ENCODE peak calls at places on chromosome 12, in six cellular contexts. One of them, this sample, is unnamed.

GRCh38 chr12:72230589-72230988 is 41.6 kb upstream of the TRHDE start:
- DNase-seq in lower leg skin: no peak
- DNase-seq in ovary: no peak
- DNase-seq in IMR-90: peak
- DNase-seq in uterus: no peak
- DNase-seq in BE2C: no peak
- DNase-seq in this sample: no peak

GRCh38 chr12:132249747-132250478 is 79.5 kb downstream of the GALNT9 start:
- DNase-seq in lower leg skin: no peak
- DNase-seq in ovary: no peak
- DNase-seq in IMR-90: no peak
- DNase-seq in uterus: no peak
- DNase-seq in BE2C: no peak
- DNase-seq in this sample: no peak

GRCh38 chr12:80551897-80552296 is 107.9 kb downstream of the PTPRQ start:
- DNase-seq in lower leg skin: no peak
- DNase-seq in ovary: no peak
- DNase-seq in IMR-90: peak
- DNase-seq in uterus: peak
- DNase-seq in BE2C: no peak
- DNase-seq in this sample: peak

GRCh38 chr12:3014641-3015040 is 55.4 kb downstream of the TEAD4 start:
- DNase-seq in lower leg skin: no peak
- DNase-seq in ovary: no peak
- DNase-seq in IMR-90: no peak
- DNase-seq in uterus: no peak
- DNase-seq in BE2C: no peak
- DNase-seq in this sample: no peak

GRCh38 chr12:66149702-66150398 is 19.3 kb upstream of the LLPH start:
- DNase-seq in lower leg skin: no peak
- DNase-seq in ovary: no peak
- DNase-seq in IMR-90: no peak
- DNase-seq in uterus: no peak
- DNase-seq in BE2C: no peak
- DNase-seq in this sample: no peak

GRCh38 chr12:121391619-121392324 is 8.1 kb upstream of the RNF34 start:
- DNase-seq in lower leg skin: no peak
- DNase-seq in ovary: no peak
- DNase-seq in IMR-90: peak
- DNase-seq in uterus: peak
- DNase-seq in BE2C: peak
- DNase-seq in this sample: peak

GRCh38 chr12:90290980-90291975 is 582.6 kb upstream of the ATP2B1 start:
- DNase-seq in lower leg skin: no peak
- DNase-seq in ovary: no peak
- DNase-seq in IMR-90: no peak
- DNase-seq in uterus: no peak
- DNase-seq in BE2C: no peak
- DNase-seq in this sample: no peak

GRCh38 chr12:81585787-81586186 is 173.4 kb downstream of the PPFIA2 start:
- DNase-seq in lower leg skin: no peak
- DNase-seq in ovary: no peak
- DNase-seq in IMR-90: no peak
- DNase-seq in uterus: no peak
- DNase-seq in BE2C: no peak
- DNase-seq in this sample: no peak

GRCh38 chr12:23906329-23906728 is 43.1 kb downstream of the SOX5 start:
- DNase-seq in lower leg skin: no peak
- DNase-seq in ovary: no peak
- DNase-seq in IMR-90: peak
- DNase-seq in uterus: no peak
- DNase-seq in BE2C: no peak
- DNase-seq in this sample: no peak

GRCh38 chr12:61993734-61994345 is 266.4 kb upstream of the USP15 start:
- DNase-seq in lower leg skin: no peak
- DNase-seq in ovary: no peak
- DNase-seq in IMR-90: peak
- DNase-seq in uterus: no peak
- DNase-seq in BE2C: no peak
- DNase-seq in this sample: peak

GRCh38 chr12:88391556-88391955 is 188.7 kb downstream of the KITLG start:
- DNase-seq in lower leg skin: no peak
- DNase-seq in ovary: no peak
- DNase-seq in IMR-90: peak
- DNase-seq in uterus: no peak
- DNase-seq in BE2C: no peak
- DNase-seq in this sample: peak

GRCh38 chr12:50390284-50390683 is 6.1 kb downstream of the FAM186A start:
- DNase-seq in lower leg skin: no peak
- DNase-seq in ovary: no peak
- DNase-seq in IMR-90: peak
- DNase-seq in uterus: no peak
- DNase-seq in BE2C: no peak
- DNase-seq in this sample: peak

GRCh38 chr12:51048601-51049369 is 658 bp downstream of the LETMD1 start:
- DNase-seq in lower leg skin: no peak
- DNase-seq in ovary: no peak
- DNase-seq in IMR-90: no peak
- DNase-seq in uterus: no peak
- DNase-seq in BE2C: no peak
- DNase-seq in this sample: no peak

GRCh38 chr12:100348657-100349454 is 8.0 kb upstream of the SLC17A8 start:
- DNase-seq in lower leg skin: no peak
- DNase-seq in ovary: no peak
- DNase-seq in IMR-90: peak
- DNase-seq in uterus: no peak
- DNase-seq in BE2C: no peak
- DNase-seq in this sample: peak

GRCh38 chr12:122437656-122438121 is 15.2 kb upstream of the CLIP1 start:
- DNase-seq in lower leg skin: peak
- DNase-seq in ovary: peak
- DNase-seq in IMR-90: peak
- DNase-seq in uterus: peak
- DNase-seq in BE2C: no peak
- DNase-seq in this sample: no peak

GRCh38 chr12:15152456-15152855 is 68.8 kb downstream of the RERG start:
- DNase-seq in lower leg skin: no peak
- DNase-seq in ovary: no peak
- DNase-seq in IMR-90: no peak
- DNase-seq in uterus: peak
- DNase-seq in BE2C: no peak
- DNase-seq in this sample: no peak

GRCh38 chr12:83826112-83826511 is 1086.5 kb downstream of the SLC6A15 start:
- DNase-seq in lower leg skin: no peak
- DNase-seq in ovary: no peak
- DNase-seq in IMR-90: peak
- DNase-seq in uterus: no peak
- DNase-seq in BE2C: peak
- DNase-seq in this sample: peak

GRCh38 chr12:91009319-91009950 is 4.7 kb upstream of the EPYC start:
- DNase-seq in lower leg skin: no peak
- DNase-seq in ovary: no peak
- DNase-seq in IMR-90: peak
- DNase-seq in uterus: no peak
- DNase-seq in BE2C: no peak
- DNase-seq in this sample: no peak

GRCh38 chr12:6171409-6172015 is 28.7 kb upstream of the CD9 start:
- DNase-seq in lower leg skin: no peak
- DNase-seq in ovary: peak
- DNase-seq in IMR-90: no peak
- DNase-seq in uterus: peak
- DNase-seq in BE2C: no peak
- DNase-seq in this sample: no peak

GRCh38 chr12:108193922-108194321 is 64.8 kb downstream of the WSCD2 start:
- DNase-seq in lower leg skin: no peak
- DNase-seq in ovary: no peak
- DNase-seq in IMR-90: peak
- DNase-seq in uterus: peak
- DNase-seq in BE2C: peak
- DNase-seq in this sample: no peak

GRCh38 chr12:20000229-20000869 is 368.0 kb upstream of the PDE3A start:
- DNase-seq in lower leg skin: no peak
- DNase-seq in ovary: no peak
- DNase-seq in IMR-90: no peak
- DNase-seq in uterus: no peak
- DNase-seq in BE2C: no peak
- DNase-seq in this sample: no peak

DNA sequence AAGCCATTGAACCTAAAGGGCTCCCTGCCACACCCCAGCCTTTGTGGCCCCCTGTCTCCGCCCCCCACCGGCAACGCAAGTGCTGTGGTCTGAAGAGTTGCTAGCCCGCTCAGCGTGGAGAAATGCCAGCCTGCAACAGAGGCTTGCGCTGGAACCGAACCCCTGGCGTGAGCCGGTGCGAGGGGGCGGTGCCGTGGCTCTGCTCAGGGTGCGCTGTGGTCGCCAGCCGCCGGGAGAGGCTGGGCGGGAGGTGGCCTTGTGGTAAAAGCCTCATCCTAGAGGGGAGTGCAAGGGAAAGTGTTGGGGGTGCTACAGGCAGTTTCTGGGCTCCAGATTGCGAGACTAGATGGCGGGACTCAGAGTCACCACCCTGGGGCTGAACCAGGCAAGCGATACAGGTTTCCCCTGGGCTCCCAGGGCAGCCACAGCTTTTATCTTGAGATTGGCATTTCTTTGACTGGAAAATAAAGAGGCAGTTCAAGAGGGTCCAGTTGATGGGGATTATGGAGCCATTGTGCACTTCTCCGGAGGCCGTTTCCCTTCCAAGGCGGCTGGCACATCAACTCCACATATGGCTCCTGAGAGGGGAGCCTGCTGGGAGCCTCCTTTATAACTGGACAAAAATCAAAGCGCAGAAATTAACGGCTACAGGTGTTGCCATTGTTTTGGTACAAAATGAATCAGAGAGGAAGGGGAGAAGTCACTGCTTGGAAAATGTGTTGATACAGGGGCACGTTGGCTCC is 2.3 kb downstream of the PLXNC1 start:
- DNase-seq in lower leg skin: no peak
- DNase-seq in ovary: peak
- DNase-seq in IMR-90: no peak
- DNase-seq in uterus: no peak
- DNase-seq in BE2C: no peak
- DNase-seq in this sample: no peak
- TF ChIP-seq CTCF in lower leg skin: no peak
- TF ChIP-seq CTCF in ovary: no peak
- TF ChIP-seq CTCF in IMR-90: no peak
- TF ChIP-seq CTCF in uterus: no peak
- TF ChIP-seq CTCF in BE2C: no peak
- TF ChIP-seq CTCF in this sample: no peak

DNA sequence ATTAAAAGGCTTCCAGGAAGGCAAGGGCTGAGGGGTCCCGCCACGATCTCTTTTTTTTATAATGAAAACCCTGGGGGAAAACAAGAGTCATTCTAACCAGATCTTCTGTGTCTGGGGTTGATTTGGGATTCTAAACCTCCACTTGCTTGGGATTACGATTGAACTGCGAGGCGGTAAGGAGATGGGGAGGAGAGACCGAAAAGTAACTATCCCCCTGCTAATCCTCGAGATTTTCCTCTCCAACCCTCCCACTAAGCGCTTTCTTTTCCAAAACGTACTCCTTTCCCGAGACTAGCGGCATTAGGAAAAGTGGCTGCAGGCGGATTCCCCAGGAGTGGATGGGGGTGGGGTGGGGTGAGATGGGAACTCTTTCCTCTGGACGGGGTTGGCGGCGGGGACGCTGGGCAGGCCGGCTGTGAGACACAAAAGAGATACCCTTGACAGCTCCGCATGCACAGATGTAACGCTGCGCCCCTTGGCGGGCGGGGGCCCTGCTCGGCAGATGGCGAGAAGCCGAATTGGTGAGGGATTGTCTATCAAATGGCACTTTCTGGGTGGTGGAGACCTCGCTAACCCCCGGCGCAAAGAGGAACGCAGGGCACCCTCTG is 830 bp upstream of the SRRM4 start:
- DNase-seq in lower leg skin: no peak
- DNase-seq in ovary: no peak
- DNase-seq in IMR-90: no peak
- DNase-seq in uterus: no peak
- DNase-seq in BE2C: peak
- DNase-seq in this sample: no peak
- H3K4me3 ChIP-seq in lower leg skin: no peak
- H3K4me3 ChIP-seq in ovary: no peak
- H3K4me3 ChIP-seq in IMR-90: no peak
- H3K4me3 ChIP-seq in uterus: no peak
- H3K4me3 ChIP-seq in BE2C: peak
- H3K4me3 ChIP-seq in this sample: no peak

GRCh38 chr12:97363693-97364092 is 98.9 kb upstream of the RMST start:
- DNase-seq in lower leg skin: no peak
- DNase-seq in ovary: no peak
- DNase-seq in IMR-90: no peak
- DNase-seq in uterus: no peak
- DNase-seq in BE2C: no peak
- DNase-seq in this sample: no peak

DNA sequence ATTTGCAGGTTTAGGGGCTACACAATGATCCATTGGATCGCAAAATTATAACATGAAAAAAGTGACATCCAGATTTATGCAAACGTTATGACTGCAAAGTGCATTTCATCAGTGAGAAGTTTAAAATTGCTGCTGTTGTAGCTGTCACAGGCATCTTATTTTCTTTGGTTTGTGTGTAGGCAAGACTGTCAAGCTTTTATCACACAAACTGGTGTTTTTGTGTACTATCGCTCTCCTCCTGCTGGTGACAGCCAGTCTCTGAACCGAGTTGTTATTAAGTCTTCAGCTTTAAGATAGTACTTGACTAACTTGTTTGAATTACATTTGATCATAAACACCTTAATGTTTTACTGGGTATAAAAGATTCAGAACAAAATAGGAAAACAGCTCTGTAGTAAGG is 103.3 kb upstream of the RMST start:
- DNase-seq in lower leg skin: no peak
- DNase-seq in ovary: no peak
- DNase-seq in IMR-90: no peak
- DNase-seq in uterus: no peak
- DNase-seq in BE2C: no peak
- DNase-seq in this sample: no peak
- TF ChIP-seq CTCF in lower leg skin: no peak
- TF ChIP-seq CTCF in ovary: no peak
- TF ChIP-seq CTCF in IMR-90: no peak
- TF ChIP-seq CTCF in uterus: no peak
- TF ChIP-seq CTCF in BE2C: no peak
- TF ChIP-seq CTCF in this sample: no peak

GRCh38 chr12:95198914-95199313 is 18.4 kb downstream of the FGD6 start:
- DNase-seq in lower leg skin: no peak
- DNase-seq in ovary: no peak
- DNase-seq in IMR-90: no peak
- DNase-seq in uterus: no peak
- DNase-seq in BE2C: no peak
- DNase-seq in this sample: no peak

GRCh38 chr12:95197636-95198035 is 19.6 kb downstream of the FGD6 start:
- DNase-seq in lower leg skin: no peak
- DNase-seq in ovary: no peak
- DNase-seq in IMR-90: no peak
- DNase-seq in uterus: no peak
- DNase-seq in BE2C: no peak
- DNase-seq in this sample: no peak

GRCh38 chr12:95201056-95201670 is 16.1 kb downstream of the FGD6 start:
- DNase-seq in lower leg skin: no peak
- DNase-seq in ovary: no peak
- DNase-seq in IMR-90: peak
- DNase-seq in uterus: no peak
- DNase-seq in BE2C: no peak
- DNase-seq in this sample: no peak

GRCh38 chr12:95202691-95203476 is 14.4 kb downstream of the FGD6 start:
- DNase-seq in lower leg skin: no peak
- DNase-seq in ovary: no peak
- DNase-seq in IMR-90: no peak
- DNase-seq in uterus: no peak
- DNase-seq in BE2C: no peak
- DNase-seq in this sample: no peak

GRCh38 chr12:95200128-95200973 is 16.9 kb downstream of the FGD6 start:
- DNase-seq in lower leg skin: no peak
- DNase-seq in ovary: no peak
- DNase-seq in IMR-90: no peak
- DNase-seq in uterus: no peak
- DNase-seq in BE2C: no peak
- DNase-seq in this sample: no peak
- H3K4me3 ChIP-seq in lower leg skin: no peak
- H3K4me3 ChIP-seq in ovary: no peak
- H3K4me3 ChIP-seq in IMR-90: peak
- H3K4me3 ChIP-seq in uterus: no peak
- H3K4me3 ChIP-seq in BE2C: no peak
- H3K4me3 ChIP-seq in this sample: no peak

This sample was measured in HFF-Myc.